ENCODE peak calls at places on chromosomes 12 and 14, in nine cellular contexts. Z, R, H, U, W, O, I, B and V are unnamed samples.

GRCh38 chr14:104119700-104120251 is 18.6 kb upstream of the KIF26A start:
- DNase-seq in U (no peak), W (no peak), H (no peak), B (no peak), Z (no peak), O (no peak), I (no peak), R (no peak), V (no peak)

GRCh38 chr12:103470664-103471063 is 25.1 kb downstream of the C12orf42 start:
- DNase-seq in R (no peak), W (no peak), I (no peak), U (no peak), Z (no peak), O (no peak), H (no peak), B (no peak), V (no peak)

GRCh38 chr12:219891-220352 is 6.0 kb upstream of the SLC6A12 start:
- DNase-seq in U (peak), B (peak), Z (peak), H (peak), I (no peak), O (no peak), R (peak), W (peak), V (peak)

GRCh38 chr12:31828057-31828456 is 99.2 kb upstream of the AMN1 start:
- DNase-seq in H (no peak), I (no peak), U (no peak), B (no peak), R (no peak), W (no peak), Z (no peak), O (no peak), V (no peak)

GRCh38 chr12:116102019-116102418 is 175.5 kb downstream of the MED13L start:
- DNase-seq in R (no peak), H (no peak), W (no peak), U (no peak), B (no peak), O (no peak), I (no peak), Z (no peak), V (no peak)

GRCh38 chr12:99915251-99916082 is 69.3 kb downstream of the ANKS1B start:
- DNase-seq in Z (no peak), U (no peak), I (no peak), B (no peak), W (peak), O (no peak), R (no peak), H (no peak), V (no peak)

GRCh38 chr12:105831372-105831771 is 307.4 kb downstream of the NUAK1 start:
- DNase-seq in H (no peak), I (no peak), W (no peak), Z (no peak), U (no peak), R (no peak), O (no peak), B (no peak), V (no peak)

GRCh38 chr12:132558861-132559623 is 51.3 kb downstream of the LRCOL1 start:
- DNase-seq in U (peak), Z (no peak), O (no peak), H (peak), B (no peak), W (no peak), R (no peak), I (no peak), V (no peak)

GRCh38 chr12:53174881-53175491 is 5.5 kb upstream of the ZNF740 start:
- DNase-seq in H (no peak), R (no peak), I (no peak), W (no peak), O (no peak), Z (no peak), B (peak), U (no peak), V (no peak)

GRCh38 chr12:119547016-119547415 is 46.6 kb upstream of the TMEM233 start:
- DNase-seq in O (no peak), B (no peak), R (no peak), Z (no peak), W (no peak), U (no peak), I (no peak), H (no peak), V (no peak)

GRCh38 chr12:29316772-29317171 is 64.2 kb downstream of the ERGIC2 start:
- DNase-seq in H (no peak), B (no peak), R (no peak), Z (no peak), W (peak), I (no peak), O (peak), U (no peak), V (no peak)

GRCh38 chr12:121845699-121846098 is 13.0 kb downstream of the HPD start:
- DNase-seq in U (no peak), B (no peak), I (no peak), W (no peak), Z (no peak), H (no peak), O (no peak), R (no peak), V (no peak)

GRCh38 chr12:69687390-69687789 is 11.7 kb downstream of the BEST3 start:
- DNase-seq in H (no peak), W (no peak), U (no peak), R (no peak), B (no peak), I (no peak), O (no peak), Z (no peak), V (no peak)

GRCh38 chr14:95163132-95163531 is 5.8 kb upstream of the DICER1 start:
- DNase-seq in O (no peak), U (no peak), I (no peak), R (no peak), W (no peak), B (no peak), H (no peak), Z (no peak), V (no peak)

GRCh38 chr12:95574799-95575452 is 23.6 kb upstream of the USP44 start:
- DNase-seq in Z (peak), I (no peak), H (no peak), O (peak), B (peak), U (no peak), W (no peak), R (no peak), V (no peak)

GRCh38 chr12:32666510-32666909 is 12.6 kb upstream of the DNM1L start:
- DNase-seq in U (no peak), O (no peak), I (no peak), H (no peak), Z (no peak), B (no peak), R (no peak), W (no peak), V (no peak)

GRCh38 chr14:61326847-61327246 is 5.5 kb downstream of the PRKCH start:
- DNase-seq in O (no peak), R (no peak), Z (no peak), I (no peak), W (no peak), U (no peak), H (no peak), B (no peak), V (no peak)

GRCh38 chr12:22246438-22246837 is 88.1 kb downstream of the ST8SIA1 start:
- DNase-seq in B (no peak), R (no peak), O (no peak), W (no peak), Z (no peak), H (no peak), U (no peak), I (no peak), V (no peak)

GRCh38 chr14:24392327-24393098 is 6.3 kb upstream of the NYNRIN start:
- DNase-seq in I (no peak), O (no peak), U (no peak), B (no peak), Z (peak), W (peak), R (no peak), H (no peak), V (no peak)

GRCh38 chr12:53102883-53103807 is at the start of gene SOAT2:
- DNase-seq in B (no peak), I (no peak), U (peak), H (peak), O (no peak), R (no peak), W (no peak), Z (no peak), V (peak)